ENCODE peak calls at places on chromosomes 12 and 14, in nine cellular contexts. K is omental fat pad, O is IMR-90, Y is right atrium auricular region, X is AG09309, W is BJ, J is ovary, F is A549, S is cardiac muscle cell. R is an unnamed sample.

GRCh38 chr14:77053046-77053841 is 24.7 kb upstream of the IRF2BPL start:
- DNase-seq in K (peak), O (peak), Y (no peak), X (no peak), W (no peak), J (peak), F (peak), S (peak), R (peak)

GRCh38 chr12:64946132-64946829 is 121.8 kb downstream of the TBC1D30 start:
- DNase-seq in K (no peak), O (peak), Y (no peak), X (no peak), W (no peak), J (no peak), F (no peak), S (peak), R (peak)

GRCh38 chr14:20327005-20327869 is 5.8 kb downstream of the CCNB1IP1 start:
- DNase-seq in K (no peak), O (peak), Y (no peak), X (peak), W (no peak), J (no peak), F (peak), S (peak), R (peak)

GRCh38 chr12:115868624-115869023 is 408.9 kb downstream of the MED13L start:
- DNase-seq in K (no peak), O (no peak), Y (no peak), X (no peak), W (no peak), J (no peak), F (no peak), S (no peak), R (no peak)

GRCh38 chr14:25121342-25122129 is 71.6 kb upstream of the STXBP6 start:
- DNase-seq in K (no peak), O (peak), Y (peak), X (peak), W (peak), J (no peak), F (peak), S (peak), R (peak)

GRCh38 chr14:104794099-104794498 is 1.4 kb downstream of the AKT1 start:
- DNase-seq in K (no peak), O (peak), Y (no peak), X (no peak), W (no peak), J (peak), F (peak), S (peak), R (no peak)

GRCh38 chr12:109418848-109419474 is 58.1 kb downstream of the KCTD10 start:
- DNase-seq in K (no peak), O (no peak), Y (no peak), X (no peak), W (no peak), J (no peak), F (no peak), S (no peak), R (no peak)

GRCh38 chr12:30753233-30753632 is 1.5 kb downstream of the CAPRIN2 start:
- DNase-seq in K (no peak), O (peak), Y (no peak), X (no peak), W (no peak), J (no peak), F (peak), S (peak), R (no peak)

GRCh38 chr12:118841588-118841987 is 139.8 kb upstream of the SRRM4 start:
- DNase-seq in K (no peak), O (no peak), Y (no peak), X (no peak), W (no peak), J (no peak), F (no peak), S (no peak), R (no peak)

GRCh38 chr12:64383675-64384074 is 6.9 kb downstream of the C12orf56 start:
- DNase-seq in K (no peak), O (no peak), Y (no peak), X (no peak), W (no peak), J (no peak), F (no peak), S (no peak), R (no peak)

GRCh38 chr14:77151918-77152588 is 10.5 kb upstream of the ZDHHC22 start:
- DNase-seq in K (no peak), O (peak), Y (no peak), X (no peak), W (no peak), J (no peak), F (peak), S (peak), R (no peak)

GRCh38 chr12:108214486-108214885 is 85.4 kb downstream of the WSCD2 start:
- DNase-seq in K (no peak), O (peak), Y (no peak), X (no peak), W (no peak), J (no peak), F (no peak), S (peak), R (no peak)

GRCh38 chr14:67987596-67987995 is 168.0 kb downstream of the RAD51B start:
- DNase-seq in K (no peak), O (peak), Y (no peak), X (peak), W (peak), J (no peak), F (no peak), S (peak), R (no peak)

GRCh38 chr14:56087824-56088571 is 30.2 kb upstream of the PELI2 start:
- DNase-seq in K (no peak), O (no peak), Y (no peak), X (no peak), W (no peak), J (no peak), F (no peak), S (no peak), R (no peak)

DNA sequence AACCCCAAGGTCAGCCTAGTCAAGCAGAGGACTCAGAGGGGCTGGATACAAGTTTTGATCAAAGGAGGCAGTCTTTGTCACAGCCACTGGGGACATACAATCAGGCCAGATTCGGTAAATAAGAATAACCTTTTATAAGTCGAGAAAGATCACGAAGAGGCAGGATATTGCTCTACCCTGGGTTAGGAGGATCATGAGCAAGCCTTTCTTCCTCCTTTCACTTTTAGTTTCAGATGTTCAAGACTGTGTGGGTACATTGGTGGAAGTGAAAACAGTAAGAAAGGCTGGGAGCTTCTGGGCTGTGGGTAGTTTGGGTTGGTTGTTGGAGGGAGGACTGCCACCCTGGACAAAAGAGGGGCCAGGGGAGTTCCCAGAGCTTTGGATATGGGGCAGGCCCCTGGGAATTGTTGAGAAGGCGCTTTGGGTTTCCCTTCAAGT is 127.7 kb downstream of the SNAPC1 start:
- DNase-seq in K (no peak), O (no peak), Y (no peak), X (no peak), W (no peak), J (no peak), F (no peak), S (no peak), R (no peak)
- TF ChIP-seq CTCF in K (no peak), O (no peak), Y (no peak), X (no peak), W (no peak), J (no peak), F (no peak), S (no peak), R (no peak)

GRCh38 chr12:13962699-13963098 is 18.7 kb downstream of the GRIN2B start:
- DNase-seq in K (no peak), O (no peak), Y (no peak), X (no peak), W (no peak), J (no peak), F (peak), S (no peak), R (no peak)
- TF ChIP-seq CTCF in K (no peak), O (no peak), Y (no peak), X (no peak), W (peak), J (no peak), F (peak), S (no peak), R (no peak)

GRCh38 chr12:120317258-120318105 is 10.1 kb downstream of the PLA2G1B start:
- DNase-seq in K (peak), O (peak), Y (peak), X (peak), W (peak), J (peak), F (peak), S (peak), R (peak)

GRCh38 chr12:120316798-120317257 is 10.8 kb downstream of the PLA2G1B start:
- DNase-seq in K (no peak), O (no peak), Y (no peak), X (no peak), W (no peak), J (peak), F (no peak), S (no peak), R (no peak)

DNA sequence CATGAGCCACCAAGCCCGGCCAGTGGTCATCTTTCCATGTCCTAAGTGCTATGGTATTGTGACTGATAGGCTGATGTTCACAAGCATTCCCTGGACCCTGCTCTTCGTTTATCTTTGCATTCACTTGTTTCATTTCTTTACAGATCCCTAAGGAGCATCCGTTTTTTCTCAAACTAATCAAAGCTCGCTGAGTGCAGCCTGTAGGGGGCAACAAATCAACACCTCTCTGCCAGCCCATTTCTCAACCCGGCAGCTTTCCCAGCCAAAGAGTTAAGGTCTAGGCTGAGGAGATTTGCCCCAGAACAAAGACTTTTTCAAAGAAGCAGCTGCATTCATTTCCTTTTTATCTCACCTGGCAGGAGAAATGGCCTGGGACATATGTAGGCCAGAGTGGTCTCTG is 12.1 kb downstream of the SIRT4 start:
- DNase-seq in K (no peak), O (no peak), Y (no peak), X (no peak), W (no peak), J (no peak), F (peak), S (peak), R (no peak)
- TF ChIP-seq CTCF in K (no peak), O (peak), Y (no peak), X (peak), W (peak), J (no peak), F (peak), S (peak), R (peak)

DNA sequence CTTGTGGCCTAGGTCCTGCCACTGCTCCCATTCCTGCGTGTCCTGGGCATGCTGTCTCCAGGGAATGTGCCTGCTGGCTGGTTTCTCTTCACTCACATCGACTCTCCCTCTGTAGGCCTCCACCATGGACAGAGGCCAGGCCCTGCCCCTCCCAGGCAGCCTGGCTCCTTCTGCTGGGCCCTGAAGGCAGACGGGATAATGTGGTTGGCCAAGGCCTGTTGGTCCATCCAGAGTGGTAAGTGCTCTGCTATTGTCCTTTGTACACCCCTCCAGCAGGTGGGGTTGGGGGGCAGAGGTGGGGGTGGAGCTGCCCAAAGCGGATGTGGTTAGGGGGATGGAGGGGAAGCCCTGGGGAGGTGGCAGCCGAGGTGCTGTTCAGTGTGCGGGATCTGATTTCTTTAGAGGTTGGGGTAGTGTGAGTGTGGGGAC is 9.5 kb upstream of the NR4A1 start:
- DNase-seq in K (no peak), O (peak), Y (no peak), X (no peak), W (no peak), J (peak), F (peak), S (peak), R (no peak)
- TF ChIP-seq CTCF in K (no peak), O (no peak), Y (no peak), X (no peak), W (peak), J (no peak), F (no peak), S (no peak), R (no peak)

GRCh38 chr12:99223554-99223953 is 424.0 kb upstream of the GARIN6 start:
- DNase-seq in K (no peak), O (no peak), Y (no peak), X (no peak), W (no peak), J (no peak), F (no peak), S (no peak), R (no peak)

DNA sequence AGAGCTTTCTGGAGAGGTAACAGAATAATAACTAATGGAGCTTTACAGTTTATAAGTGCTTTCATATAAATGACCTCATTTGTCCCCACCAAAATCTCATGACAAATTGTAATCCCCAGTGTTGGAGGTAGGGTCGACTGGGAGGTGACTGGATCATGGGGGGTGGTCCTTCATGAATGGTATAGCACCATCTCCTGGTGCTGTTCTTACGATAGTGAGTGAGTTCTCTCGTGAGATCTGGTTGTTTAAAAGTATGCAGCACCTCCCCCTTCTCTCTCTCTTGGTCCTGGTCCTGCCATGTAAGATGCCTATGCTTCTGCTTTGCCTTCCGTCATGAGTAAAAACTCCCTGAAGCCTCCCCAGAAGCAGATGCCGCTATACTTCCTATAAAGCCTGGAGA is 423.3 kb upstream of the GARIN6 start:
- DNase-seq in K (no peak), O (no peak), Y (no peak), X (no peak), W (no peak), J (no peak), F (no peak), S (no peak), R (no peak)
- TF ChIP-seq CTCF in K (no peak), O (no peak), Y (no peak), X (no peak), W (no peak), J (no peak), F (no peak), S (no peak), R (no peak)

GRCh38 chr12:27919671-27920235 is 52.8 kb downstream of the PTHLH start:
- DNase-seq in K (no peak), O (no peak), Y (no peak), X (no peak), W (no peak), J (no peak), F (no peak), S (no peak), R (no peak)

GRCh38 chr12:27924350-27925140 is 48.0 kb downstream of the PTHLH start:
- DNase-seq in K (no peak), O (peak), Y (no peak), X (no peak), W (no peak), J (no peak), F (no peak), S (peak), R (no peak)

GRCh38 chr12:27927347-27927746 is 45.2 kb downstream of the PTHLH start:
- DNase-seq in K (no peak), O (no peak), Y (no peak), X (no peak), W (no peak), J (no peak), F (no peak), S (no peak), R (no peak)

GRCh38 chr12:27922591-27923139 is 49.9 kb downstream of the PTHLH start:
- DNase-seq in K (no peak), O (peak), Y (no peak), X (peak), W (no peak), J (peak), F (peak), S (peak), R (no peak)
- TF ChIP-seq CTCF in K (no peak), O (no peak), Y (no peak), X (no peak), W (no peak), J (no peak), F (no peak), S (no peak), R (no peak)

GRCh38 chr12:59651230-59651920 is 55.5 kb downstream of the SLC16A7 start:
- DNase-seq in K (no peak), O (peak), Y (no peak), X (no peak), W (no peak), J (no peak), F (peak), S (peak), R (no peak)

GRCh38 chr12:59652098-59652497 is 56.3 kb downstream of the SLC16A7 start:
- DNase-seq in K (no peak), O (no peak), Y (no peak), X (no peak), W (no peak), J (no peak), F (no peak), S (no peak), R (no peak)

GRCh38 chr12:59649203-59649602 is 53.4 kb downstream of the SLC16A7 start:
- DNase-seq in K (no peak), O (peak), Y (no peak), X (no peak), W (no peak), J (no peak), F (no peak), S (peak), R (peak)

GRCh38 chr12:59654061-59654460 is 58.2 kb downstream of the SLC16A7 start:
- DNase-seq in K (no peak), O (no peak), Y (no peak), X (no peak), W (no peak), J (no peak), F (no peak), S (no peak), R (no peak)

DNA sequence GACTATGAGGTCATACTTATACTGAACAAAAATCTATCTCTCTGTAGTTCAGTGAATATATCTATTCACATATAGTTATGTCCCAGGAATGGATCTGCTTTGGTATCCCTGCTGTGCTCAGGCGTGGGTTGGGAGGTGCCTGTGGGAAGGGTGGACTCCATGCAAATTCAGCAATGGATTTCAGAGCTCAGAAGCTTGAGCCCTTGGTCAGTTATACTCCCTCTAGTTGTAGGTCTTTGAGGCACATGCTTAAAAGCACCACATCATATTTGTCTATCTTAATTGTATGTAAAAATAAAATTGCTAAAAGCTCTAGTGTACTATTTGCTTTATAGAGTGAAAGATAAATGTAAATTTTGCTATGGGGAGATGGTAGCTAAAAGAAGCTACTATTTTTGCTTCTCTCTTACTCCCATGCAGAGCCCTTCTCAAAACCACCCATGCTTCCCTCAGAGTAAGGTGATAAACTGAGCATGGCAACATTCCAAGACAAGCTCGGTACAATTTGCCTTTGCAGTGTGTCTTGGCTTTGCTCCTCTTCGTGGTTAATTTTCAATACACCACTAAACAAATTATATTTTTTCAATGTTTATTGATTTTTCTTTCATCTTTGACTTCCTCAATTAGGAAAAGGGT is 54.9 kb downstream of the SLC16A7 start:
- DNase-seq in K (no peak), O (peak), Y (no peak), X (no peak), W (no peak), J (no peak), F (no peak), S (peak), R (no peak)
- TF ChIP-seq CTCF in K (no peak), O (no peak), Y (no peak), X (peak), W (no peak), J (no peak), F (no peak), S (peak), R (no peak)

GRCh38 chr12:110932048-110932447 is 11.7 kb upstream of the MYL2 start:
- DNase-seq in K (no peak), O (no peak), Y (no peak), X (no peak), W (no peak), J (no peak), F (peak), S (peak), R (no peak)
- TF ChIP-seq CTCF in K (no peak), O (peak), Y (no peak), X (peak), W (peak), J (no peak), F (peak), S (peak), R (no peak)

GRCh38 chr12:131229426-131230339 is 276.0 kb downstream of the ADGRD1 start:
- DNase-seq in K (no peak), O (no peak), Y (no peak), X (no peak), W (no peak), J (no peak), F (no peak), S (no peak), R (no peak)
- TF ChIP-seq CTCF in K (no peak), O (no peak), Y (no peak), X (no peak), W (no peak), J (no peak), F (no peak), S (no peak), R (no peak)

GRCh38 chr14:103282932-103283331 is 51.1 kb upstream of the EIF5 start:
- DNase-seq in K (no peak), O (no peak), Y (peak), X (no peak), W (no peak), J (no peak), F (no peak), S (no peak), R (no peak)

GRCh38 chr14:103283916-103284315 is 50.1 kb upstream of the EIF5 start:
- DNase-seq in K (no peak), O (no peak), Y (no peak), X (no peak), W (no peak), J (no peak), F (no peak), S (no peak), R (no peak)

GRCh38 chr14:103279129-103280025 is 54.7 kb upstream of the EIF5 start:
- DNase-seq in K (no peak), O (no peak), Y (peak), X (no peak), W (no peak), J (peak), F (no peak), S (no peak), R (no peak)

GRCh38 chr14:103280278-103280917 is 53.6 kb upstream of the EIF5 start:
- DNase-seq in K (no peak), O (no peak), Y (peak), X (no peak), W (no peak), J (no peak), F (no peak), S (peak), R (no peak)

GRCh38 chr14:103281496-103282231 is 52.4 kb upstream of the EIF5 start:
- DNase-seq in K (no peak), O (peak), Y (peak), X (peak), W (no peak), J (peak), F (peak), S (peak), R (peak)
- TF ChIP-seq CTCF in K (no peak), O (peak), Y (no peak), X (peak), W (peak), J (peak), F (peak), S (peak), R (peak)

R was measured in AG09319.